ENCODE peak calls at places on chromosomes 13 and 19, in eight cellular contexts. One of them, this sample, is unnamed. For H3K27me3 and H3K4me1, the result is how much of the 10 kb centered on the place peaks cover.

GRCh38 chr19:39125199-39125553 is 410 bp upstream of the PAK4 start:
- DNase-seq in CD8-positive, alpha-beta T cell: no peak
- DNase-seq in breast epithelium: no peak
- DNase-seq in psoas muscle: no peak
- DNase-seq in DND-41: no peak
- DNase-seq in heart left ventricle: no peak
- DNase-seq in neural progenitor cell: no peak
- DNase-seq in right atrium auricular region: no peak
- DNase-seq in this sample: no peak

GRCh38 chr13:59424661-59425060 is 739.1 kb downstream of the DIAPH3 start:
- DNase-seq in heart left ventricle: no peak
- DNase-seq in breast epithelium: no peak
- DNase-seq in neural progenitor cell: no peak
- DNase-seq in right atrium auricular region: no peak
- DNase-seq in psoas muscle: no peak
- DNase-seq in DND-41: no peak
- DNase-seq in CD8-positive, alpha-beta T cell: no peak
- DNase-seq in this sample: no peak

GRCh38 chr19:39152066-39152465 is 26.5 kb downstream of the PAK4 start:
- DNase-seq in psoas muscle: no peak
- DNase-seq in heart left ventricle: no peak
- DNase-seq in DND-41: no peak
- DNase-seq in right atrium auricular region: no peak
- DNase-seq in breast epithelium: no peak
- DNase-seq in neural progenitor cell: no peak
- DNase-seq in CD8-positive, alpha-beta T cell: no peak
- DNase-seq in this sample: no peak

GRCh38 chr13:34357435-34358232 is 539.7 kb downstream of the RFC3 start:
- DNase-seq in psoas muscle: no peak
- DNase-seq in DND-41: no peak
- DNase-seq in heart left ventricle: no peak
- DNase-seq in CD8-positive, alpha-beta T cell: no peak
- DNase-seq in neural progenitor cell: peak
- DNase-seq in right atrium auricular region: no peak
- DNase-seq in breast epithelium: no peak
- DNase-seq in this sample: no peak

GRCh38 chr13:34943675-34944634 is 1.9 kb downstream of the NBEA start:
- DNase-seq in CD8-positive, alpha-beta T cell: no peak
- DNase-seq in neural progenitor cell: no peak
- DNase-seq in psoas muscle: no peak
- DNase-seq in DND-41: no peak
- DNase-seq in right atrium auricular region: no peak
- DNase-seq in heart left ventricle: no peak
- DNase-seq in breast epithelium: no peak
- DNase-seq in this sample: no peak

GRCh38 chr13:41107104-41107571 is 25.5 kb downstream of the KBTBD6 start:
- DNase-seq in heart left ventricle: no peak
- DNase-seq in right atrium auricular region: no peak
- DNase-seq in breast epithelium: no peak
- DNase-seq in DND-41: no peak
- DNase-seq in CD8-positive, alpha-beta T cell: no peak
- DNase-seq in neural progenitor cell: peak
- DNase-seq in psoas muscle: no peak
- DNase-seq in this sample: no peak

GRCh38 chr19:40165362-40165937 is 25.8 kb upstream of the MAP3K10 start:
- DNase-seq in DND-41: peak
- DNase-seq in psoas muscle: peak
- DNase-seq in neural progenitor cell: peak
- DNase-seq in heart left ventricle: peak
- DNase-seq in right atrium auricular region: peak
- DNase-seq in breast epithelium: no peak
- DNase-seq in CD8-positive, alpha-beta T cell: peak
- DNase-seq in this sample: no peak

GRCh38 chr13:99605417-99606321 is 104.4 kb downstream of the TM9SF2 start:
- DNase-seq in heart left ventricle: no peak
- DNase-seq in neural progenitor cell: peak
- DNase-seq in DND-41: peak
- DNase-seq in right atrium auricular region: no peak
- DNase-seq in breast epithelium: no peak
- DNase-seq in psoas muscle: peak
- DNase-seq in CD8-positive, alpha-beta T cell: peak
- DNase-seq in this sample: no peak

GRCh38 chr13:100707818-100708740 is 33.5 kb upstream of the TMTC4 start:
- DNase-seq in heart left ventricle: no peak
- DNase-seq in right atrium auricular region: no peak
- DNase-seq in psoas muscle: no peak
- DNase-seq in CD8-positive, alpha-beta T cell: no peak
- DNase-seq in neural progenitor cell: no peak
- DNase-seq in DND-41: no peak
- DNase-seq in breast epithelium: no peak
- DNase-seq in this sample: no peak

GRCh38 chr19:40594657-40595077 is 6.5 kb upstream of the LTBP4 start:
- DNase-seq in psoas muscle: no peak
- DNase-seq in breast epithelium: no peak
- DNase-seq in neural progenitor cell: no peak
- DNase-seq in heart left ventricle: no peak
- DNase-seq in CD8-positive, alpha-beta T cell: no peak
- DNase-seq in DND-41: no peak
- DNase-seq in right atrium auricular region: no peak
- DNase-seq in this sample: no peak

GRCh38 chr13:78601124-78601885 is 2.0 kb downstream of the POU4F1 start:
- DNase-seq in DND-41: no peak
- DNase-seq in heart left ventricle: no peak
- DNase-seq in neural progenitor cell: peak
- DNase-seq in psoas muscle: no peak
- DNase-seq in breast epithelium: no peak
- DNase-seq in CD8-positive, alpha-beta T cell: no peak
- DNase-seq in right atrium auricular region: no peak
- DNase-seq in this sample: no peak

DNA sequence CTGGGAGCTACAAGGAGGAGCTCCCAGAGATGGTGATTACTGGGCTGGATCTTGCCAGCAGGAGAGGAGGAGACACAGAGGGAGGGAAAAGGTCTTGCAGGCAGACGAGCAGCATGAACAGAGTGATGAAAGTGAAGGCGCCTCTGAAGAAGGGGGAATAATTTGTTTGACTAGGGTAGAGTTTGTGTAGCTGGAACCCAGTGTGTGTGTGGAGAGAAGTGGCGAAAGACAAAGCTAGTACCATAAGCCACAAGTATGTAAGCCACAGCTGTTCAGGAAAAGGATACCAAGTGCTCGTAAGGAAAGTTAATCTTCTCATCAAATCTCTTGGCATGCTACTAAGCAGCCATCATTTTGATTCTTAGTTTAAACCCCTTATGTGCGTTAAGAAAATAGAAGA is 5.4 kb downstream of the FLT1 start:
- DNase-seq in right atrium auricular region: no peak
- DNase-seq in CD8-positive, alpha-beta T cell: no peak
- DNase-seq in psoas muscle: no peak
- DNase-seq in breast epithelium: no peak
- DNase-seq in heart left ventricle: no peak
- DNase-seq in DND-41: no peak
- DNase-seq in neural progenitor cell: no peak
- DNase-seq in this sample: no peak
- H3K27me3 ChIP-seq in right atrium auricular region: under half
- H3K27me3 ChIP-seq in CD8-positive, alpha-beta T cell: under half
- H3K27me3 ChIP-seq in psoas muscle: under half
- H3K27me3 ChIP-seq in breast epithelium: half or more
- H3K27me3 ChIP-seq in heart left ventricle: under half
- H3K27me3 ChIP-seq in DND-41: under half
- H3K27me3 ChIP-seq in neural progenitor cell: under half
- H3K27me3 ChIP-seq in this sample: under half

DNA sequence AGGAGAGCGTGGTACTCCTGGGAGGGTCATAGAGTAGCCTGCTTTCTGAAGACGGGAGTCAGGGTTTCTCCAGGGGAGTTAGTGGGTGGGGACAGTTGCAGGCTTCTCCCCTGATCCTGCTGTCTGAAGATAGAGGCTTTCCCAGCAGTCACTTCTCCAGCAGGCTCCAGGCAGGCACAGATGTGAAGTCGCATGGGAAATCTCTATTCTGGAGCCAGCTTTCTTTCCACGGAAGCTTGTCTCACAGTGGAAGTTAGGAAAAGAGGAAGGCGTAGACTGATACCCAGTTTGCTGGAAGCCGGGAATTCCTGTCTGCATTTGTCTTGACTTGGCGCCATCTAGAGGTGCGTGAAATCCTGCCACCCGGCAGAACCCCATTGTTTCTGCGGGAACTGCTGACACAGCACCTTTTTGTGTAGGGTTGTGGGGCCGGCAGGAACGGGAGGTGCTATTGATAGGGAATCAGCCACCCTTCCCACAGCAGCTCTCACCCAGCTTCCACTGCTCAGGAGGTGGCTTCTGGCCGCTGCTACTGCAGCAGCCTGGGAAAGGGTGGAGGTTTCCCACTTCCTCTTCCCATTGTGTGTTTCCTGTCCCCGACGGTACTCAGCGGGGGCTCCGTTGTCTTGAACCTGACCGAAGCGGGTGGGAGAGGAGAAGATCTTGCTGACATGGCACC is 28.5 kb upstream of the NPAS1 start:
- DNase-seq in heart left ventricle: peak
- DNase-seq in psoas muscle: peak
- DNase-seq in neural progenitor cell: peak
- DNase-seq in CD8-positive, alpha-beta T cell: peak
- DNase-seq in right atrium auricular region: peak
- DNase-seq in breast epithelium: peak
- DNase-seq in DND-41: peak
- DNase-seq in this sample: no peak
- H3K27ac ChIP-seq in heart left ventricle: peak
- H3K27ac ChIP-seq in psoas muscle: peak
- H3K27ac ChIP-seq in neural progenitor cell: peak
- H3K27ac ChIP-seq in CD8-positive, alpha-beta T cell: no peak
- H3K27ac ChIP-seq in right atrium auricular region: peak
- H3K27ac ChIP-seq in breast epithelium: peak
- H3K27ac ChIP-seq in DND-41: peak
- H3K27ac ChIP-seq in this sample: peak

DNA sequence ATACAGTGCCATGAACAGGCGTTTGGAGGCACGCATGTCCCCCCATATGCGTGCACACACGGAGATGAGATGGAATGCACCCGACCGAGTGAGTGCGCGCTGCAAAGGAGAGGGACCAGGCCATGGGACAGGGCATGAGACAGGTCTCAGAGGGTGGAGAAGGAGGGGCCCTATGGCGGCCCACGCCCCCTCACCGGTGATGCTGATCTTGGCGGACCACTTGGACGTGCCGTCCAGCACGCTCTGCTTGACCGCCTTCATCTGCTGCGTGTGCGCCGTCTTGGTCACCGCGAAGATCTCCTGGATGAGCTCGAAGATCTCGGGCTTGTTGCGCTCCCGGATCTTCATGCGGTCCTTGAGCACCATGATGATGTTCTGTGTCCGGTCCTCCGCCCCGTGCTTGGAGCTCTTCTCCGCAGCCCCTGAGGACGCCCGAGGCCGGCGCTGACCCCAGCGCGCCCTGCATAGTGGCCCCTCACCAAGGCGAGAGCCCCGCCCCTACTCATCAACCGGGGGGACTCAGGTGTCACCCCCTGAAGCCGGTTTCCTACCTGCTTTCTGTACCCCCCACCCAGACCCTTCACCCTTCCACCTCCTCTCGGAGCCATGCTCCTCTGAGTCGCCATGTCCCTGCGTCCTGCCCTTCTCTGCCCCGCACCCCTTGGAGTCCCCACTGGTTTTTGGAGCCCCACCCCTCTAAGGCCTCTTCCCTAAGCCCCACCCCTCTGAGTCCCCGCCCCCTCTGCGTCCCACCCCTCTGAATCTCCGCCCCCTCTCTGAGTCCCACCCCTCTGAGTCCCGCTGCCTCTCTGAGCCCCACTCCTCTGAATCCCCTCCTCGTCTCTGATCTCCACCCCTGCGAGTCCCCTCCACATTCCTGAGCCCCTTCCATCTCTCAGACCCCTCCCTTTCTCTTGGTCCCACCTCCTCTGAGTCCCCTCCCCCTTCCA is 40.8 kb downstream of the UNC13A start:
- DNase-seq in breast epithelium: no peak
- DNase-seq in DND-41: no peak
- DNase-seq in neural progenitor cell: peak
- DNase-seq in psoas muscle: peak
- DNase-seq in right atrium auricular region: no peak
- DNase-seq in CD8-positive, alpha-beta T cell: no peak
- DNase-seq in heart left ventricle: no peak
- DNase-seq in this sample: no peak
- H3K4me1 ChIP-seq in breast epithelium: under half
- H3K4me1 ChIP-seq in DND-41: under half
- H3K4me1 ChIP-seq in neural progenitor cell: under half
- H3K4me1 ChIP-seq in psoas muscle: under half
- H3K4me1 ChIP-seq in right atrium auricular region: under half
- H3K4me1 ChIP-seq in CD8-positive, alpha-beta T cell: under half
- H3K4me1 ChIP-seq in heart left ventricle: under half
- H3K4me1 ChIP-seq in this sample: under half

DNA sequence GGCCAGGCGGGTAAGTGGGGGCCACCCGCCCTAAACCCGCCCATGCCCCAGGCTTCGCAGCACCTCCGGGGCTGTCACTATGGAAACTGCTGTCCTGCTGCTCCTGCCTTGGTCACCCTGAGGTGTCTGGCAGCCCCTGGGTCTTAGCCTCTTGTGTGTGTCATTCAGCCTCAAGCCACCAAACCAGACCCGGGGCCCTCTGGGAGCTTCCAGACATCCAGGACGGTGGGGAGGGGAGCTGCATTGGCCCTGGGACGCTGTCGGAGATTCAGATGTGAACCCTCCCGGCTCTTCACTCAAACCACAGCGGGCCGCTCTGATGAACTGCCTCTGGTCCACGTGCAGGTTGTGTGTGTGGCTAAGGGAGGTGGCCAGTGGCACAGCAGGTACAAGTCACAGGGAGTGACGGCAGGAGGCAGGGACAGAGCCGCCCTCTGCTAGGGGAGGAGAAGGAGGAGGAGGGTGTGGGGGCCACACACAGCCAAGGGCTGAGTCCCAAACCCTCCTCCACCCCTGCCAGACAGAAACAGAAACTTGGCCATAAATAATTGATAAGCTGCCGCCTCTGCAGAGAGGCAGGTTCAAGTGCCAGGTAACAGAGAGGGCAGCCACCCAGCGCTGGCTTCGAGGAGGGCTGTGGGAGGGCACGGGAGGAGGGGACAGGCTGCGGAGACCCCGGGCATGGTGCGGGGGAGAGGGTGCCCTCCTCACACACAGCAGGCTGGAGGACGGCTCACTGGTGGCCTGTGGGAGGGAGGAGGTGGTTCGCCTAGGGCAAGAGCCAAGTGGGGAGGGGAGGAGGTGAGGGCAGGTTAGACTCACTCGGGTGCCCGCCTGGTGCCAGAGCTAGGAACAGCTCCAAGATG is 8.0 kb downstream of the NANOS3 start:
- DNase-seq in breast epithelium: peak
- DNase-seq in heart left ventricle: no peak
- DNase-seq in neural progenitor cell: no peak
- DNase-seq in CD8-positive, alpha-beta T cell: no peak
- DNase-seq in DND-41: no peak
- DNase-seq in right atrium auricular region: no peak
- DNase-seq in psoas muscle: no peak
- DNase-seq in this sample: no peak
- H3K27me3 ChIP-seq in breast epithelium: under half
- H3K27me3 ChIP-seq in heart left ventricle: under half
- H3K27me3 ChIP-seq in neural progenitor cell: under half
- H3K27me3 ChIP-seq in CD8-positive, alpha-beta T cell: under half
- H3K27me3 ChIP-seq in DND-41: under half
- H3K27me3 ChIP-seq in right atrium auricular region: under half
- H3K27me3 ChIP-seq in psoas muscle: under half
- H3K27me3 ChIP-seq in this sample: under half